ENCODE peak calls at places on chromosomes 11 and 22, in five cellular contexts. Y is SW480, Z is mesendoderm, T is B cell, S is amniotic epithelial cell. M is an unnamed sample.
A peak's percentile ranks its signal among the peaks of the same experiment; 100 is the strongest.

GRCh38 chr11:95512682-95513081 is 276.9 kb downstream of the FAM76B start:
- DNase-seq in Y (no peak), Z (no peak), T (no peak), S (peak; percentile 91), M (peak; percentile 56)

GRCh38 chr22:19168088-19168890 is 10.2 kb downstream of the SLC25A1 start:
- DNase-seq in Y (no peak), Z (no peak), T (no peak), S (no peak), M (peak; percentile 15)

GRCh38 chr11:64790205-64791095 is 12.1 kb upstream of the SF1 start:
- DNase-seq in Y (no peak), Z (no peak), T (peak; percentile 24), S (no peak), M (no peak)

GRCh38 chr22:36744413-36744765 is 31.5 kb downstream of the IFT27 start:
- DNase-seq in Y (no peak), Z (no peak), T (no peak), S (no peak), M (no peak)

GRCh38 chr11:17479284-17480214 is 2.9 kb upstream of the ABCC8 start:
- DNase-seq in Y (peak; percentile 61), Z (peak; percentile 77), T (no peak), S (peak; percentile 22), M (peak; percentile 54)

GRCh38 chr11:99973993-99974392 is 713.1 kb upstream of the ARHGAP42 start:
- DNase-seq in Y (no peak), Z (peak; percentile 47), T (no peak), S (peak; percentile 64), M (no peak)

GRCh38 chr22:20421507-20421874 is 16.1 kb downstream of the SCARF2 start:
- DNase-seq in Y (no peak), Z (no peak), T (no peak), S (peak; percentile 48), M (no peak)

GRCh38 chr11:68002943-68003845 is 703 bp downstream of the UNC93B1 start:
- DNase-seq in Y (peak; percentile 69), Z (no peak), T (peak; percentile 87), S (no peak), M (no peak)

GRCh38 chr11:19820100-19820499 is 107.5 kb downstream of the NAV2 start:
- DNase-seq in Y (no peak), Z (no peak), T (no peak), S (peak; percentile 14), M (no peak)

GRCh38 chr11:69495441-69496201 is 14.2 kb downstream of the LINC01488 start:
- DNase-seq in Y (no peak), Z (no peak), T (no peak), S (no peak), M (no peak)

GRCh38 chr11:12242071-12242672 is 131.8 kb downstream of the MICAL2 start:
- DNase-seq in Y (no peak), Z (no peak), T (no peak), S (no peak), M (peak; percentile 94)

GRCh38 chr11:63839508-63840355 is 822 bp downstream of the MARK2 start:
- DNase-seq in Y (no peak), Z (no peak), T (no peak), S (no peak), M (no peak)

GRCh38 chr11:45095691-45096010 is 50.8 kb upstream of the PRDM11 start:
- DNase-seq in Y (no peak), Z (no peak), T (no peak), S (no peak), M (no peak)

GRCh38 chr11:118151421-118151820 is 1.2 kb downstream of the SCN4B start:
- DNase-seq in Y (no peak), Z (no peak), T (no peak), S (peak; percentile 8), M (no peak)

GRCh38 chr22:24947881-24948280 is 1.4 kb upstream of the LHFPL7 start:
- DNase-seq in Y (no peak), Z (peak; percentile 44), T (no peak), S (no peak), M (no peak)